ENCODE peak calls at places on chromosomes 3 and 15, in seven cellular contexts. R is NCI-H2107; S is MV-4-11; U is activated T-cell treated with anti-CD3 and anti-CD28 coated beads, Interleukin-2, amount 50 U/mL, for 48 hours; A is HEK293T; T is A549; O is kidney tubule cell. Y is an unnamed sample.
A peak's percentile ranks its signal among the peaks of the same experiment; 100 is the strongest.

GRCh38 chr3:39727415-39727814 is 82.0 kb upstream of the MYRIP start:
- DNase-seq in R (no peak), U (no peak), S (no peak), O (no peak), A (no peak), T (no peak), Y (no peak)

GRCh38 chr15:71651750-71652186 is 158.6 kb upstream of the NR2E3 start:
- DNase-seq in R (peak; percentile 6), T (peak; percentile 86), S (no peak), U (no peak), O (peak; percentile 70), A (peak; percentile 46), Y (peak; percentile 80)

GRCh38 chr15:89088605-89089315 is 504 bp downstream of the ABHD2 start:
- DNase-seq in O (peak; percentile 41), S (no peak), U (no peak), A (no peak), T (no peak), R (no peak), Y (no peak)

GRCh38 chr15:26050271-26050670 is 187.1 kb upstream of the ATP10A start:
- DNase-seq in A (no peak), U (no peak), O (no peak), S (no peak), R (no peak), T (no peak), Y (no peak)

GRCh38 chr3:111070772-111071256 is 802 bp upstream of the NECTIN3 start:
- DNase-seq in O (no peak), T (no peak), S (no peak), A (peak; percentile 53), U (no peak), R (no peak), Y (no peak)

GRCh38 chr3:72998489-72998888 is 1.9 kb downstream of the PPP4R2 start:
- DNase-seq in S (no peak), O (no peak), A (no peak), T (no peak), R (no peak), U (no peak), Y (no peak)

GRCh38 chr3:94716326-94717018 is 653.6 kb downstream of the NSUN3 start:
- DNase-seq in T (peak; percentile 22), O (no peak), S (no peak), R (no peak), A (no peak), U (no peak), Y (no peak)

GRCh38 chr3:157388976-157389375 is 47.7 kb upstream of the PTX3 start:
- DNase-seq in S (no peak), U (no peak), O (peak; percentile 20), T (no peak), R (no peak), A (no peak), Y (no peak)

GRCh38 chr3:72255736-72256559 is 471.0 kb upstream of the PROK2 start:
- DNase-seq in T (no peak), A (peak; percentile 25), S (no peak), R (peak; percentile 59), U (no peak), O (peak; percentile 28), Y (no peak)

GRCh38 chr15:80777137-80777536 is 2.0 kb upstream of the CEMIP start:
- DNase-seq in R (no peak), U (no peak), O (no peak), S (peak; percentile 96), T (peak; percentile 37), A (no peak), Y (peak; percentile 95)

GRCh38 chr3:142210608-142211007 is 14.8 kb downstream of the GK5 start:
- DNase-seq in U (no peak), S (no peak), R (no peak), T (no peak), A (no peak), O (no peak), Y (no peak)

GRCh38 chr3:144053121-144053520 is 81.5 kb downstream of the DIPK2A start:
- DNase-seq in T (no peak), U (no peak), R (no peak), A (no peak), O (peak; percentile 4), S (no peak), Y (peak; percentile 53)

GRCh38 chr15:25663515-25663914 is 199.6 kb downstream of the ATP10A start:
- DNase-seq in A (no peak), R (no peak), T (no peak), O (no peak), S (no peak), U (no peak), Y (no peak)

GRCh38 chr15:46576611-46577010 is 941.8 kb downstream of the SQOR start:
- DNase-seq in T (no peak), U (no peak), S (no peak), A (no peak), R (no peak), O (peak; percentile 2), Y (no peak)

GRCh38 chr15:74414603-74415338 is 19.0 kb downstream of the SEMA7A start:
- DNase-seq in U (no peak), A (no peak), O (no peak), S (peak; percentile 64), T (no peak), R (no peak), Y (no peak)

GRCh38 chr3:14440531-14441239 is 38.3 kb downstream of the SLC6A6 start:
- DNase-seq in R (no peak), O (peak; percentile 48), S (no peak), T (peak; percentile 46), U (no peak), A (no peak), Y (no peak)

GRCh38 chr3:183159319-183159718 is 3.2 kb downstream of the LAMP3 start:
- DNase-seq in A (peak; percentile 21), S (no peak), O (no peak), T (no peak), R (no peak), U (no peak), Y (no peak)

GRCh38 chr15:74995779-74996765 is 709 bp downstream of the SCAMP5 start:
- DNase-seq in T (no peak), R (peak; percentile 26), A (no peak), S (no peak), O (no peak), U (no peak), Y (no peak)

GRCh38 chr3:13498354-13499060 is 18.4 kb downstream of the HDAC11 start:
- DNase-seq in T (no peak), A (no peak), S (no peak), R (no peak), O (no peak), U (no peak), Y (no peak)

GRCh38 chr15:28273468-28273867 is 48.5 kb downstream of the HERC2 start:
- DNase-seq in T (peak; percentile 19), A (no peak), U (no peak), O (peak; percentile 11), R (no peak), S (peak; percentile 3), Y (no peak)

GRCh38 chr15:60391722-60392340 is 6.0 kb downstream of the ANXA2 start:
- DNase-seq in R (no peak), O (no peak), S (peak; percentile 27), A (no peak), U (no peak), T (no peak), Y (no peak)

GRCh38 chr3:121781611-121782010 is 32.1 kb upstream of the GOLGB1 start:
- DNase-seq in U (no peak), A (no peak), S (no peak), R (no peak), O (peak; percentile 58), T (no peak), Y (no peak)

Y was measured in AG09309.